ENCODE peak calls at places on chromosomes 12 and 14, in ten cellular contexts. K is effector memory CD4-positive, alpha-beta T cell; A is fibroblast of lung; W is tibial artery; J is left ventricle myocardium inferior; P is stomach; F is body of pancreas; H is choroid plexus epithelial cell; X is ovary; I is adrenal gland. N is an unnamed sample.

GRCh38 chr12:105907982-105908381 is 230.8 kb downstream of the NUAK1 start:
- DNase-seq in P (no peak), I (no peak), X (no peak), K (no peak), H (no peak), J (no peak), A (peak), F (no peak), W (no peak), N (no peak)

GRCh38 chr12:95701722-95702418 is 88.7 kb downstream of the NTN4 start:
- DNase-seq in K (no peak), P (peak), J (no peak), I (no peak), F (no peak), H (no peak), X (no peak), W (no peak), A (no peak), N (peak)

GRCh38 chr14:94601961-94602391 is 10.2 kb upstream of the SERPINA3 start:
- DNase-seq in A (peak), P (peak), I (peak), J (peak), X (peak), H (peak), F (no peak), W (peak), K (no peak), N (peak)

GRCh38 chr14:73661872-73662271 is 17.1 kb downstream of the DNAL1 start:
- DNase-seq in W (no peak), J (no peak), H (no peak), X (no peak), A (peak), K (no peak), F (no peak), P (no peak), I (no peak), N (peak)

GRCh38 chr14:98444077-98444476 is 827.9 kb downstream of the BCL11B start:
- DNase-seq in W (no peak), F (no peak), P (no peak), I (no peak), K (peak), X (no peak), H (no peak), J (no peak), A (no peak), N (no peak)

GRCh38 chr14:33629721-33630287 is 321.1 kb downstream of the EGLN3 start:
- DNase-seq in P (no peak), A (peak), H (peak), X (no peak), J (no peak), K (no peak), W (no peak), I (no peak), F (no peak), N (no peak)

GRCh38 chr12:128792881-128793280 is 30.9 kb downstream of the SLC15A4 start:
- DNase-seq in F (no peak), P (peak), I (no peak), X (no peak), J (no peak), W (no peak), K (no peak), A (no peak), H (no peak), N (no peak)

GRCh38 chr12:118299791-118300460 is 72.8 kb downstream of the TAOK3 start:
- DNase-seq in P (no peak), H (peak), W (no peak), I (no peak), F (no peak), X (no peak), J (no peak), A (no peak), K (no peak), N (no peak)

GRCh38 chr14:104975481-104976197 is 2.5 kb downstream of the AHNAK2 start:
- DNase-seq in W (no peak), X (no peak), P (no peak), A (no peak), K (no peak), H (no peak), J (peak), F (no peak), I (no peak), N (no peak)

GRCh38 chr12:59093090-59093489 is 172.8 kb upstream of the LRIG3 start:
- DNase-seq in K (no peak), W (no peak), J (no peak), A (no peak), F (no peak), X (no peak), I (no peak), P (no peak), H (peak), N (peak)

GRCh38 chr12:117792471-117792870 is 176.3 kb downstream of the KSR2 start:
- DNase-seq in P (no peak), H (no peak), A (no peak), W (no peak), K (no peak), X (no peak), J (no peak), I (no peak), F (no peak), N (no peak)

GRCh38 chr14:92348154-92348553 is 25.2 kb downstream of the SLC24A4 start:
- DNase-seq in J (no peak), P (no peak), K (no peak), H (peak), X (no peak), I (no peak), F (no peak), A (no peak), W (no peak), N (peak)

GRCh38 chr12:22268406-22268805 is 66.1 kb downstream of the ST8SIA1 start:
- DNase-seq in K (no peak), J (no peak), X (no peak), W (no peak), P (no peak), I (no peak), H (no peak), F (no peak), A (no peak), N (no peak)

GRCh38 chr12:115155665-115156645 is 472.0 kb upstream of the TBX3 start:
- DNase-seq in J (no peak), A (peak), F (no peak), K (no peak), H (peak), P (no peak), X (no peak), W (no peak), I (no peak), N (peak)

GRCh38 chr12:111218499-111218898 is 150.4 kb downstream of the PHETA1 start:
- DNase-seq in K (no peak), A (no peak), F (no peak), X (no peak), J (no peak), H (no peak), I (no peak), W (no peak), P (no peak), N (no peak)

GRCh38 chr14:102427642-102428041 is 64.9 kb downstream of the TECPR2 start:
- DNase-seq in F (no peak), K (no peak), H (no peak), X (no peak), W (no peak), I (no peak), A (no peak), J (no peak), P (no peak), N (no peak)

GRCh38 chr12:57118711-57119271 is 7.6 kb upstream of the STAT6 start:
- DNase-seq in H (no peak), X (no peak), A (no peak), I (peak), W (no peak), K (no peak), F (no peak), P (no peak), J (no peak), N (peak)

GRCh38 chr14:52338282-52338681 is 24.2 kb downstream of the PTGER2 start:
- DNase-seq in W (no peak), H (peak), J (no peak), X (no peak), K (no peak), A (peak), F (no peak), I (no peak), P (no peak), N (peak)

GRCh38 chr12:78293039-78293686 is 462.5 kb downstream of the NAV3 start:
- DNase-seq in P (no peak), K (no peak), I (no peak), X (no peak), A (peak), F (no peak), J (no peak), W (no peak), H (peak), N (peak)

GRCh38 chr12:116529686-116530085 is 29.5 kb upstream of the MAP1LC3B2 start:
- DNase-seq in K (no peak), I (no peak), J (no peak), H (no peak), A (no peak), F (no peak), X (no peak), W (no peak), P (no peak), N (no peak)

GRCh38 chr12:46771268-46771837 is 54.4 kb downstream of the SLC38A4 start:
- DNase-seq in P (no peak), I (no peak), A (peak), F (no peak), X (no peak), W (no peak), J (no peak), K (no peak), H (peak), N (no peak)

GRCh38 chr12:70272510-70272909 is 29.3 kb downstream of the CNOT2 start:
- DNase-seq in F (no peak), J (no peak), X (no peak), P (no peak), W (no peak), K (no peak), I (no peak), A (no peak), H (no peak), N (no peak)

GRCh38 chr12:103441437-103442186 is 54.2 kb downstream of the C12orf42 start:
- DNase-seq in A (no peak), X (no peak), J (no peak), F (no peak), P (no peak), K (peak), I (no peak), W (no peak), H (no peak), N (no peak)

GRCh38 chr12:74646831-74647230 is 109.2 kb downstream of the ATXN7L3B start:
- DNase-seq in J (no peak), P (no peak), F (no peak), X (no peak), K (no peak), I (no peak), W (no peak), A (no peak), H (peak), N (peak)

GRCh38 chr14:60573943-60574496 is 65.1 kb downstream of the SIX6 start:
- DNase-seq in J (no peak), X (no peak), A (no peak), K (no peak), W (no peak), F (no peak), P (no peak), I (no peak), H (peak), N (no peak)

GRCh38 chr14:100283984-100284881 is 22.0 kb downstream of the SLC25A29 start:
- DNase-seq in F (no peak), H (no peak), W (no peak), J (no peak), A (no peak), P (peak), X (no peak), I (no peak), K (no peak), N (no peak)
- H3K4me3 ChIP-seq in F (no peak), H (peak), W (peak), J (peak), A (peak), P (peak), X (no peak), I (peak), K (no peak), N (no peak)

DNA sequence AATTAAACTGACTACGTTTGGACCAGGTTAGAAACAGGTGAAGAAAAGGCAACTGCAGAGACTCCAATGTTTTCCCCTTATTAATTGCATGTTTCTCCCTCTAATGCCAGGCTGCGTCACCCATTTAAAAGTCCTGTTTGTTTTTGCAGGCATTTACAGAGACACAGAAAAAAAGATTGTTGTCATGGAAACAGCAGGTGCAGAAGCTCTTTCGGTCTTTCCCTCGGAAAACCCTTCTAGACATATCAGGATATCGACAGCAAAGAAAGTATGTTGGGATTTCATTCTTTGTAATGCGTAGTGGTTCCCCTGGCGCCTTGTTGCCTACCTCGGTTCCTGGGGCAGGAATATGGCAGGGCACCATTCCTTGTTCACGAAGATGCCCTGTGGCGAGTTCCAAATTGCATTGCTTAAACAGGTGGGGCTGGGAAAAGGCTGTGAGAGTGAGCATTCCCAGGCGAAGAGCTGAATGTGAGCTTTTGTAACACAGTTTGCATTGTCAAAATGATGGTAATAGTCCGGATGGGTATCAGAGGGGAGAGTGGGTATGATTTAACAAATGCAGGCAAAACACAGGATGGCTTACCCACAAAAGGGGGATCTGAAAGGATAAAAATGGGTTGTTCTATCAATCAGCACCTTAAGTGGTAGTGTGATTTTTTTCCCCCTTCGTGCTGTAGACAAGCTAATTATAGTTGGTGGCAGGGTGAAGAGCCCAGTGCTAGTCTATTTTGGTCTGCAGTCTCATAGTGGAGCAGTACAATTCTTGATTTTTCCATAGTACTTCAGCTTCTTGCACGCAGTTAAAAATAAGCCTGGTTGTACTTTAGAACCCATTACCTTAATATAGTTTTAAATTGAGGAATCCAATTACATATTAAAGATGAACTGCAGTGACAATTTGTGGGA is 132.4 kb downstream of the GCH1 start:
- DNase-seq in W (no peak), F (no peak), H (no peak), K (no peak), P (no peak), A (no peak), I (no peak), J (no peak), X (no peak), N (no peak)
- H3K4me3 ChIP-seq in W (no peak), F (no peak), H (no peak), K (no peak), P (no peak), A (no peak), I (no peak), J (peak), X (no peak), N (no peak)

GRCh38 chr14:24187538-24187915 is 1.1 kb downstream of the IPO4 start:
- DNase-seq in H (no peak), I (no peak), X (no peak), W (no peak), F (no peak), J (no peak), A (no peak), P (no peak), K (no peak), N (no peak)

GRCh38 chr14:24190416-24190815 is 1.8 kb upstream of the IPO4 start:
- DNase-seq in I (no peak), H (no peak), K (no peak), X (no peak), A (no peak), W (no peak), F (no peak), P (no peak), J (no peak), N (no peak)

GRCh38 chr14:24189460-24189859 is 844 bp upstream of the IPO4 start:
- DNase-seq in J (no peak), H (no peak), I (no peak), X (no peak), P (no peak), K (no peak), A (no peak), W (no peak), F (no peak), N (no peak)

GRCh38 chr14:24188251-24189058 is at the start of gene IPO4:
- DNase-seq in F (peak), A (peak), K (peak), H (peak), J (peak), W (peak), I (peak), P (peak), X (peak), N (peak)

GRCh38 chr14:24189059-24189375 is 401 bp upstream of the IPO4 start:
- DNase-seq in W (no peak), J (no peak), K (no peak), P (no peak), F (no peak), X (no peak), I (no peak), A (no peak), H (no peak), N (no peak)
- H3K4me3 ChIP-seq in W (peak), J (peak), K (peak), P (no peak), F (no peak), X (no peak), I (peak), A (peak), H (peak), N (peak)

DNA sequence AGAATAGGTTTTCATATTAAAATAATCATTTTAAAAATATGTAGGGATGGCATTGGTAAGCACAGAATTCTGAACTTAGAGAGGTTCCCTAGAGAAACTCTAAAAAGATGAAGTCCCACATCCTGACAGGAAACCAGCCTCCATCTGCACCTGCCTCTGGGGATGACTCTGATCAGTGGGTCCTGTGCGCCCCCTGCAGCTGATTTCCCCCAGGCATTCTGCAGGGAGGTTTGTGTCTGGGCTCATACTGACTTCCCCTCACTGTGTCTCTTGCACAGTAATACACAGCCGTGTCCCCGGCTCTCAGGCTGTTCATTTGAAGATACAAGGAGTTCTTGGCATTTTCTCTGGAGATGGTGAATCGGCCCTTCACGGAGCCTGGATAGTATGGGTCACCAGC is 602.9 kb downstream of the TMEM121 start:
- DNase-seq in X (no peak), H (no peak), P (no peak), W (no peak), K (peak), I (no peak), F (no peak), A (no peak), J (no peak), N (no peak)
- H3K4me3 ChIP-seq in X (no peak), H (no peak), P (no peak), W (no peak), K (no peak), I (no peak), F (no peak), A (no peak), J (no peak), N (no peak)

N was measured in epithelial cell of esophagus.